ENCODE peak calls at places on chromosomes 12 and 14, in five cellular contexts. E is GM10248; A is stimulated activated CD4-positive, alpha-beta T cell treated with anti-CD3 and anti-CD28 coated beads, TNF-alpha, amount 100 ng/mL, for 1 hour; W is effector CD8-positive, alpha-beta T cell; K is effector memory CD4-positive, alpha-beta T cell. N is an unnamed sample.

GRCh38 chr14:95679148-95679547 is 7.1 kb upstream of the TCL1B start:
- DNase-seq in E (no peak), A (no peak), W (no peak), K (no peak), N (no peak)

GRCh38 chr12:27869567-27869966 is 89.5 kb upstream of the MANSC4 start:
- DNase-seq in E (no peak), A (no peak), W (no peak), K (no peak), N (no peak)

GRCh38 chr12:98295681-98296080 is 219.7 kb upstream of the TMPO start:
- DNase-seq in E (no peak), A (no peak), W (no peak), K (no peak), N (no peak)

GRCh38 chr12:74317078-74317581 is 220.5 kb upstream of the ATXN7L3B start:
- DNase-seq in E (no peak), A (no peak), W (no peak), K (no peak), N (no peak)

GRCh38 chr12:95633671-95634465 is 82.6 kb upstream of the USP44 start:
- DNase-seq in E (no peak), A (no peak), W (no peak), K (no peak), N (no peak)

GRCh38 chr12:62684586-62685295 is 218.1 kb downstream of the MON2 start:
- DNase-seq in E (no peak), A (no peak), W (no peak), K (no peak), N (no peak)

GRCh38 chr14:70776197-70776596 is 33.1 kb downstream of the MAP3K9 start:
- DNase-seq in E (peak), A (no peak), W (no peak), K (no peak), N (no peak)

GRCh38 chr14:78227466-78228077 is 57.4 kb downstream of the NRXN3 start:
- DNase-seq in E (no peak), A (no peak), W (no peak), K (no peak), N (no peak)

GRCh38 chr14:22849212-22849819 is 12.9 kb downstream of the MMP14 start:
- DNase-seq in E (no peak), A (no peak), W (no peak), K (no peak), N (no peak)

GRCh38 chr12:1811281-1811947 is 9.0 kb upstream of the LRTM2 start:
- DNase-seq in E (no peak), A (no peak), W (no peak), K (peak), N (no peak)

GRCh38 chr12:54294152-54294913 is 6.5 kb downstream of the NFE2 start:
- DNase-seq in E (peak), A (no peak), W (peak), K (peak), N (no peak)

GRCh38 chr14:85024931-85025330 is 505.0 kb upstream of the FLRT2 start:
- DNase-seq in E (no peak), A (no peak), W (no peak), K (no peak), N (no peak)

GRCh38 chr14:22059201-22059600 is 385.6 kb upstream of the OR4E1 start:
- DNase-seq in E (no peak), A (no peak), W (no peak), K (no peak), N (no peak)

GRCh38 chr12:2919249-2919648 is 28.6 kb downstream of the TULP3 start:
- DNase-seq in E (no peak), A (no peak), W (no peak), K (no peak), N (no peak)

GRCh38 chr14:59189281-59189821 is 884 bp downstream of the DAAM1 start:
- DNase-seq in E (peak), A (no peak), W (peak), K (no peak), N (no peak)

GRCh38 chr12:96237465-96238077 is 43.4 kb downstream of the ELK3 start:
- DNase-seq in E (no peak), A (peak), W (no peak), K (peak), N (no peak)

GRCh38 chr14:63875311-63875710 is 22.5 kb downstream of the SYNE2 start:
- DNase-seq in E (no peak), A (no peak), W (no peak), K (no peak), N (peak)

GRCh38 chr12:46518729-46519128 is 146.2 kb upstream of the SLC38A2 start:
- DNase-seq in E (no peak), A (no peak), W (no peak), K (no peak), N (no peak)

GRCh38 chr12:131909596-131910219 is 15.3 kb downstream of the ULK1 start:
- DNase-seq in E (no peak), A (no peak), W (no peak), K (no peak), N (no peak)

GRCh38 chr12:49647827-49648721 is 24.7 kb downstream of the PRPF40B start:
- DNase-seq in E (no peak), A (no peak), W (no peak), K (no peak), N (no peak)

GRCh38 chr14:70808023-70808401 is 1.3 kb downstream of the MAP3K9 start:
- DNase-seq in E (peak), A (peak), W (peak), K (peak), N (no peak)

GRCh38 chr14:68685419-68686211 is 107.3 kb downstream of the ZFP36L1 start:
- DNase-seq in E (peak), A (peak), W (peak), K (peak), N (peak)

GRCh38 chr12:56720696-56721615 is 4.1 kb downstream of the NACA start:
- DNase-seq in E (no peak), A (no peak), W (no peak), K (no peak), N (no peak)

GRCh38 chr14:60616326-60617044 is 32.8 kb downstream of the SIX1 start:
- DNase-seq in E (no peak), A (no peak), W (no peak), K (no peak), N (no peak)

GRCh38 chr12:10749700-10750384 is 26.7 kb upstream of the YBX3 start:
- DNase-seq in E (peak), A (peak), W (peak), K (peak), N (peak)

N was measured in kidney glomerular epithelial cell.